ENCODE peak calls at places on chromosome 3, in nine cellular contexts. M, I, X, H, A, J, K, Z and U are unnamed samples.
A peak's percentile ranks its signal among the peaks of the same experiment; 100 is the strongest.

GRCh38 chr3:118714800-118715199 is 319.8 kb downstream of the IGSF11 start:
- DNase-seq in M (no peak), I (no peak), X (no peak), H (no peak), A (no peak), J (no peak), K (no peak), Z (no peak), U (no peak)

GRCh38 chr3:9142346-9142745 is 107.1 kb downstream of the SRGAP3 start:
- DNase-seq in M (peak; percentile 17), I (no peak), X (no peak), H (peak; percentile 14), A (no peak), J (no peak), K (no peak), Z (no peak), U (peak; percentile 50)

GRCh38 chr3:18344306-18345014 is 80.7 kb downstream of the SATB1 start:
- DNase-seq in M (no peak), I (no peak), X (no peak), H (no peak), A (no peak), J (no peak), K (no peak), Z (no peak), U (no peak)

GRCh38 chr3:184066211-184066610 is 13.4 kb downstream of the HTR3C start:
- DNase-seq in M (no peak), I (no peak), X (no peak), H (no peak), A (no peak), J (no peak), K (no peak), Z (no peak), U (no peak)

GRCh38 chr3:117875887-117876286 is 1158.8 kb downstream of the IGSF11 start:
- DNase-seq in M (no peak), I (no peak), X (no peak), H (no peak), A (no peak), J (no peak), K (no peak), Z (no peak), U (no peak)

GRCh38 chr3:156628095-156628690 is 46.2 kb upstream of the TIPARP start:
- DNase-seq in M (no peak), I (no peak), X (no peak), H (peak; percentile 37), A (no peak), J (no peak), K (no peak), Z (peak; percentile 32), U (no peak)

GRCh38 chr3:29279830-29280229 is 1.0 kb upstream of the RBMS3 start:
- DNase-seq in M (no peak), I (no peak), X (no peak), H (peak; percentile 24), A (no peak), J (no peak), K (no peak), Z (peak; percentile 53), U (peak; percentile 52)

GRCh38 chr3:126355777-126356372 is 1.3 kb downstream of the KLF15 start:
- DNase-seq in M (peak; percentile 34), I (peak; percentile 97), X (peak; percentile 98), H (peak; percentile 20), A (no peak), J (peak; percentile 90), K (peak; percentile 46), Z (peak; percentile 98), U (peak; percentile 100)

GRCh38 chr3:174986685-174987084 is 127.6 kb downstream of the NAALADL2 start:
- DNase-seq in M (no peak), I (no peak), X (no peak), H (peak; percentile 28), A (no peak), J (no peak), K (no peak), Z (peak; percentile 34), U (no peak)

GRCh38 chr3:123862152-123862551 is 22.0 kb downstream of the MYLK start:
- DNase-seq in M (no peak), I (no peak), X (no peak), H (no peak), A (no peak), J (no peak), K (no peak), Z (no peak), U (no peak)

GRCh38 chr3:9778102-9778501 is 8.4 kb upstream of the CAMK1 start:
- DNase-seq in M (no peak), I (no peak), X (no peak), H (peak; percentile 68), A (no peak), J (peak; percentile 19), K (no peak), Z (peak; percentile 56), U (no peak)

GRCh38 chr3:11558461-11558903 is 85.2 kb downstream of the VGLL4 start:
- DNase-seq in M (no peak), I (no peak), X (no peak), H (peak; percentile 59), A (peak; percentile 46), J (peak; percentile 64), K (no peak), Z (no peak), U (no peak)

GRCh38 chr3:59872121-59872520 is 822.3 kb upstream of the CFAP20DC start:
- DNase-seq in M (no peak), I (no peak), X (no peak), H (no peak), A (no peak), J (no peak), K (no peak), Z (no peak), U (no peak)

GRCh38 chr3:149593416-149594160 is 64.2 kb downstream of the WWTR1 start:
- DNase-seq in M (no peak), I (no peak), X (no peak), H (no peak), A (no peak), J (no peak), K (no peak), Z (no peak), U (no peak)

GRCh38 chr3:194267744-194268658 is 83.1 kb downstream of the CPN2 start:
- DNase-seq in M (no peak), I (no peak), X (no peak), H (peak; percentile 74), A (peak; percentile 11), J (peak; percentile 70), K (no peak), Z (peak; percentile 95), U (no peak)

GRCh38 chr3:194266658-194267005 is 84.5 kb downstream of the CPN2 start:
- DNase-seq in M (no peak), I (no peak), X (no peak), H (no peak), A (no peak), J (no peak), K (no peak), Z (no peak), U (no peak)

GRCh38 chr3:194265996-194266657 is 85.0 kb downstream of the CPN2 start:
- DNase-seq in M (no peak), I (no peak), X (no peak), H (no peak), A (no peak), J (no peak), K (no peak), Z (no peak), U (no peak)

GRCh38 chr3:194262345-194263305 is 88.5 kb downstream of the CPN2 start:
- DNase-seq in M (no peak), I (peak; percentile 4), X (no peak), H (no peak), A (no peak), J (no peak), K (no peak), Z (no peak), U (no peak)

GRCh38 chr3:194265505-194265892 is 85.6 kb downstream of the CPN2 start:
- DNase-seq in M (peak; percentile 76), I (peak; percentile 85), X (peak; percentile 73), H (peak; percentile 99), A (no peak), J (peak; percentile 90), K (no peak), Z (peak; percentile 99), U (peak; percentile 93)
- H3K4me3 ChIP-seq in M (no peak overlapping the region), I (no peak overlapping the region), X (no peak overlapping the region), H (no peak overlapping the region), A (no peak overlapping the region), J (no peak overlapping the region), K (no peak overlapping the region), Z (no peak overlapping the region), U (no peak overlapping the region)

GRCh38 chr3:166013073-166013679 is 176.0 kb upstream of the BCHE start:
- DNase-seq in M (peak; percentile 11), I (no peak), X (peak; percentile 33), H (peak; percentile 21), A (no peak), J (no peak), K (peak; percentile 23), Z (peak; percentile 27), U (no peak)
- TF ChIP-seq CTCF in M (peak; percentile 82), I (peak; percentile 38), X (peak; percentile 44), H (peak; percentile 45), A (peak; percentile 81), J (no peak), K (peak; percentile 40), Z (peak; percentile 28), U (no peak)

GRCh38 chr3:4834403-4834866 is 144.8 kb upstream of the BHLHE40 start:
- DNase-seq in M (no peak), I (peak; percentile 66), X (no peak), H (peak; percentile 73), A (no peak), J (peak; percentile 85), K (no peak), Z (no peak), U (no peak)
- H3K4me1 ChIP-seq in M (peaks cover 31% of the 10 kb centered on the region), I (peaks cover 39% of the 10 kb centered on the region), X (no peaks in the 10 kb centered on the region), H (peaks cover 22% of the 10 kb centered on the region), A (peaks cover 15% of the 10 kb centered on the region), J (peaks cover 18% of the 10 kb centered on the region), K (no peaks in the 10 kb centered on the region), Z (peaks cover 8% of the 10 kb centered on the region), U (no peaks in the 10 kb centered on the region)

DNA sequence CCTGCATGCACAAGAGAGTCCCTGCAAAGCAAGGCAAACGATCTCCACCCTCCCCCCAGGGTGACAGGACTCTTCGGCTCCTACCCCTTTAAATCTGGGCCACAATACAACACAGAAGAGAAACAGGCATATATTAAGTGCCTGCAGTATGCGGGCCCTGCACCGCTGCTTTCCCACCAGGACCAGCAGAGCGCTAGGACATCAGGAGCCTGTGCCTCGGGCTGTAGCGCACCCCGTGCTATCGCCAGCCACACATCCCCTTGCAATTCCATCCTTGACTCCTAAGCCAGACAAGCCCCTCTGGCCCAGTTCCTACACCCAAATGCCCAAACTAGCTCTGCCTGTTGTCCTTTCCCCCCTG is 4.1 kb downstream of the GALNT15 start:
- DNase-seq in M (no peak), I (no peak), X (no peak), H (no peak), A (no peak), J (no peak), K (no peak), Z (no peak), U (no peak)
- H3K4me3 ChIP-seq in M (no peak overlapping the region), I (peak overlapping the region; percentile 40), X (no peak overlapping the region), H (no peak overlapping the region), A (no peak overlapping the region), J (peak overlapping the region; percentile 59), K (no peak overlapping the region), Z (no peak overlapping the region), U (peak overlapping the region; percentile 51)

GRCh38 chr3:55416381-55416821 is 70.7 kb downstream of the WNT5A start:
- DNase-seq in M (peak; percentile 81), I (no peak), X (no peak), H (peak; percentile 85), A (peak; percentile 80), J (no peak), K (no peak), Z (peak; percentile 66), U (no peak)
- TF ChIP-seq CTCF in M (no peak), I (no peak), X (no peak), H (no peak), A (no peak), J (no peak), K (no peak), Z (no peak), U (no peak)